ENCODE peak calls at places on chromosome X, in six cellular contexts. One of them, this sample, is unnamed.

GRCh38 chrX:5936438-5936837 is 292.2 kb downstream of the NLGN4X start:
- DNase-seq in left ventricle myocardium superior: no peak
- DNase-seq in suprapubic skin: no peak
- DNase-seq in Panc1: no peak
- DNase-seq in GM06990: no peak
- DNase-seq in stimulated activated naive B cell treated with anti-CD40 and anti-IgM and Interleukin-4, amounts not matched to agents 10 μg/mL and 1 μg/mL and 100 μg/mL, for 72 hours: no peak
- DNase-seq in this sample: no peak

GRCh38 chrX:12811658-12812057 is 20.4 kb downstream of the PRPS2 start:
- DNase-seq in left ventricle myocardium superior: no peak
- DNase-seq in suprapubic skin: no peak
- DNase-seq in Panc1: no peak
- DNase-seq in GM06990: no peak
- DNase-seq in stimulated activated naive B cell treated with anti-CD40 and anti-IgM and Interleukin-4, amounts not matched to agents 10 μg/mL and 1 μg/mL and 100 μg/mL, for 72 hours: no peak
- DNase-seq in this sample: no peak

GRCh38 chrX:104288269-104288668 is 33.5 kb upstream of the ESX1 start:
- DNase-seq in left ventricle myocardium superior: no peak
- DNase-seq in suprapubic skin: no peak
- DNase-seq in Panc1: no peak
- DNase-seq in GM06990: no peak
- DNase-seq in stimulated activated naive B cell treated with anti-CD40 and anti-IgM and Interleukin-4, amounts not matched to agents 10 μg/mL and 1 μg/mL and 100 μg/mL, for 72 hours: no peak
- DNase-seq in this sample: no peak

GRCh38 chrX:47749185-47749967 is 87.3 kb upstream of the ZNF81 start:
- DNase-seq in left ventricle myocardium superior: no peak
- DNase-seq in suprapubic skin: no peak
- DNase-seq in Panc1: no peak
- DNase-seq in GM06990: no peak
- DNase-seq in stimulated activated naive B cell treated with anti-CD40 and anti-IgM and Interleukin-4, amounts not matched to agents 10 μg/mL and 1 μg/mL and 100 μg/mL, for 72 hours: no peak
- DNase-seq in this sample: no peak

GRCh38 chrX:88244066-88244465 is 503.0 kb upstream of the CPXCR1 start:
- DNase-seq in left ventricle myocardium superior: no peak
- DNase-seq in suprapubic skin: no peak
- DNase-seq in Panc1: no peak
- DNase-seq in GM06990: no peak
- DNase-seq in stimulated activated naive B cell treated with anti-CD40 and anti-IgM and Interleukin-4, amounts not matched to agents 10 μg/mL and 1 μg/mL and 100 μg/mL, for 72 hours: no peak
- DNase-seq in this sample: no peak

GRCh38 chrX:100090931-100091330 is 319.1 kb downstream of the PCDH19 start:
- DNase-seq in left ventricle myocardium superior: no peak
- DNase-seq in suprapubic skin: no peak
- DNase-seq in Panc1: no peak
- DNase-seq in GM06990: no peak
- DNase-seq in stimulated activated naive B cell treated with anti-CD40 and anti-IgM and Interleukin-4, amounts not matched to agents 10 μg/mL and 1 μg/mL and 100 μg/mL, for 72 hours: no peak
- DNase-seq in this sample: no peak

GRCh38 chrX:50165727-50166126 is 35.1 kb downstream of the AKAP4 start:
- DNase-seq in left ventricle myocardium superior: no peak
- DNase-seq in suprapubic skin: no peak
- DNase-seq in Panc1: no peak
- DNase-seq in GM06990: no peak
- DNase-seq in stimulated activated naive B cell treated with anti-CD40 and anti-IgM and Interleukin-4, amounts not matched to agents 10 μg/mL and 1 μg/mL and 100 μg/mL, for 72 hours: no peak
- DNase-seq in this sample: no peak

GRCh38 chrX:130285710-130286109 is 17.0 kb upstream of the ZNF280C start:
- DNase-seq in left ventricle myocardium superior: no peak
- DNase-seq in suprapubic skin: no peak
- DNase-seq in Panc1: no peak
- DNase-seq in GM06990: no peak
- DNase-seq in stimulated activated naive B cell treated with anti-CD40 and anti-IgM and Interleukin-4, amounts not matched to agents 10 μg/mL and 1 μg/mL and 100 μg/mL, for 72 hours: no peak
- DNase-seq in this sample: no peak

GRCh38 chrX:51144828-51145442 is 187.7 kb upstream of the NUDT10 start:
- DNase-seq in left ventricle myocardium superior: no peak
- DNase-seq in suprapubic skin: no peak
- DNase-seq in Panc1: peak; percentile 18
- DNase-seq in GM06990: peak; percentile 6
- DNase-seq in stimulated activated naive B cell treated with anti-CD40 and anti-IgM and Interleukin-4, amounts not matched to agents 10 μg/mL and 1 μg/mL and 100 μg/mL, for 72 hours: peak; percentile 8
- DNase-seq in this sample: no peak

GRCh38 chrX:39850209-39850608 is 247.5 kb downstream of the BCOR start:
- DNase-seq in left ventricle myocardium superior: no peak
- DNase-seq in suprapubic skin: no peak
- DNase-seq in Panc1: no peak
- DNase-seq in GM06990: no peak
- DNase-seq in stimulated activated naive B cell treated with anti-CD40 and anti-IgM and Interleukin-4, amounts not matched to agents 10 μg/mL and 1 μg/mL and 100 μg/mL, for 72 hours: no peak
- DNase-seq in this sample: no peak

GRCh38 chrX:27660878-27661277 is 70.7 kb downstream of the DCAF8L2 start:
- DNase-seq in left ventricle myocardium superior: no peak
- DNase-seq in suprapubic skin: no peak
- DNase-seq in Panc1: no peak
- DNase-seq in GM06990: no peak
- DNase-seq in stimulated activated naive B cell treated with anti-CD40 and anti-IgM and Interleukin-4, amounts not matched to agents 10 μg/mL and 1 μg/mL and 100 μg/mL, for 72 hours: no peak
- DNase-seq in this sample: no peak

GRCh38 chrX:66328950-66329596 is 165.0 kb downstream of the HEPH start:
- DNase-seq in left ventricle myocardium superior: peak; percentile 11
- DNase-seq in suprapubic skin: no peak
- DNase-seq in Panc1: no peak
- DNase-seq in GM06990: no peak
- DNase-seq in stimulated activated naive B cell treated with anti-CD40 and anti-IgM and Interleukin-4, amounts not matched to agents 10 μg/mL and 1 μg/mL and 100 μg/mL, for 72 hours: no peak
- DNase-seq in this sample: no peak

GRCh38 chrX:43958529-43958928 is 14.7 kb downstream of the NDP start:
- DNase-seq in left ventricle myocardium superior: no peak
- DNase-seq in suprapubic skin: no peak
- DNase-seq in Panc1: peak; percentile 71
- DNase-seq in GM06990: peak; percentile 15
- DNase-seq in stimulated activated naive B cell treated with anti-CD40 and anti-IgM and Interleukin-4, amounts not matched to agents 10 μg/mL and 1 μg/mL and 100 μg/mL, for 72 hours: peak; percentile 2
- DNase-seq in this sample: no peak

GRCh38 chrX:39258331-39258730 is 457.1 kb downstream of the MID1IP1 start:
- DNase-seq in left ventricle myocardium superior: no peak
- DNase-seq in suprapubic skin: no peak
- DNase-seq in Panc1: no peak
- DNase-seq in GM06990: no peak
- DNase-seq in stimulated activated naive B cell treated with anti-CD40 and anti-IgM and Interleukin-4, amounts not matched to agents 10 μg/mL and 1 μg/mL and 100 μg/mL, for 72 hours: no peak
- DNase-seq in this sample: no peak

GRCh38 chrX:119602701-119603255 is 3.4 kb downstream of the NKRF start:
- DNase-seq in left ventricle myocardium superior: no peak
- DNase-seq in suprapubic skin: no peak
- DNase-seq in Panc1: no peak
- DNase-seq in GM06990: no peak
- DNase-seq in stimulated activated naive B cell treated with anti-CD40 and anti-IgM and Interleukin-4, amounts not matched to agents 10 μg/mL and 1 μg/mL and 100 μg/mL, for 72 hours: no peak
- DNase-seq in this sample: no peak

This sample was measured in GM12864.